ENCODE peak calls at places on chromosomes 2 and 18, in eight cellular contexts. S, Q, E, G, Y, Z, N and R are unnamed samples.

GRCh38 chr2:31170071-31170698 is 31.9 kb upstream of the GALNT14 start:
- DNase-seq in S (peak; percentile 74), Q (peak; percentile 72), E (peak; percentile 58), G (peak; percentile 60), Y (peak; percentile 43), Z (peak; percentile 60), N (peak; percentile 39), R (peak; percentile 69)

GRCh38 chr2:45781464-45781811 is 130.0 kb downstream of the PRKCE start:
- DNase-seq in S (no peak), Q (no peak), E (no peak), G (no peak), Y (no peak), Z (no peak), N (no peak), R (no peak)

GRCh38 chr2:126187665-126188064 is 468.3 kb upstream of the GYPC start:
- DNase-seq in S (no peak), Q (no peak), E (no peak), G (no peak), Y (no peak), Z (no peak), N (no peak), R (no peak)

GRCh38 chr2:128263902-128264331 is 54.8 kb downstream of the HS6ST1 start:
- DNase-seq in S (no peak), Q (no peak), E (no peak), G (no peak), Y (no peak), Z (no peak), N (no peak), R (no peak)

GRCh38 chr2:30775833-30776232 is 31.4 kb downstream of the CAPN13 start:
- DNase-seq in S (no peak), Q (no peak), E (no peak), G (no peak), Y (no peak), Z (no peak), N (no peak), R (no peak)

GRCh38 chr18:11741505-11742145 is 52.6 kb downstream of the GNAL start:
- DNase-seq in S (no peak), Q (no peak), E (no peak), G (no peak), Y (no peak), Z (no peak), N (no peak), R (no peak)

GRCh38 chr2:12502759-12503158 is 214.0 kb upstream of the TRIB2 start:
- DNase-seq in S (no peak), Q (no peak), E (peak; percentile 65), G (no peak), Y (no peak), Z (no peak), N (no peak), R (no peak)

GRCh38 chr2:228479014-228479413 is 297.5 kb upstream of the SPHKAP start:
- DNase-seq in S (no peak), Q (no peak), E (no peak), G (no peak), Y (no peak), Z (no peak), N (no peak), R (no peak)

GRCh38 chr2:127614731-127615130 is 31.2 kb upstream of the GPR17 start:
- DNase-seq in S (no peak), Q (no peak), E (no peak), G (no peak), Y (no peak), Z (peak; percentile 12), N (no peak), R (no peak)

GRCh38 chr18:78630981-78631510 is 348.6 kb upstream of the SALL3 start:
- DNase-seq in S (peak; percentile 8), Q (no peak), E (no peak), G (no peak), Y (no peak), Z (no peak), N (no peak), R (no peak)

GRCh38 chr2:72896446-72896845 is 9.2 kb downstream of the SPR start:
- DNase-seq in S (no peak), Q (no peak), E (no peak), G (no peak), Y (no peak), Z (no peak), N (no peak), R (no peak)

GRCh38 chr2:8307779-8308178 is 374.1 kb upstream of the ID2 start:
- DNase-seq in S (no peak), Q (no peak), E (no peak), G (no peak), Y (no peak), Z (peak; percentile 28), N (no peak), R (no peak)

GRCh38 chr18:35949903-35950627 is 22.4 kb upstream of the RMP24 start:
- DNase-seq in S (peak; percentile 45), Q (no peak), E (peak; percentile 56), G (peak; percentile 44), Y (peak; percentile 26), Z (peak; percentile 61), N (peak; percentile 52), R (peak; percentile 32)

GRCh38 chr2:164992818-164993217 is 37.5 kb upstream of the SLC38A11 start:
- DNase-seq in S (peak; percentile 46), Q (peak; percentile 83), E (peak; percentile 49), G (peak; percentile 71), Y (peak; percentile 6), Z (peak; percentile 87), N (peak; percentile 89), R (peak; percentile 49)